ENCODE peak calls at places on chromosomes 2 and 18, in ten cellular contexts. One of them, this sample, is unnamed.

GRCh38 chr2:164976301-164976700 is 21.0 kb upstream of the SLC38A11 start:
- DNase-seq in heart right ventricle: no peak
- DNase-seq in neuronal stem cell: no peak
- DNase-seq in SJSA1: no peak
- DNase-seq in lung: no peak
- DNase-seq in vagina: no peak
- DNase-seq in K562: no peak
- DNase-seq in PC-3: no peak
- DNase-seq in heart left ventricle: no peak
- DNase-seq in tibial artery: no peak
- DNase-seq in this sample: no peak

GRCh38 chr18:2920546-2921343 is 73.9 kb downstream of the EMILIN2 start:
- DNase-seq in heart right ventricle: no peak
- DNase-seq in neuronal stem cell: no peak
- DNase-seq in SJSA1: no peak
- DNase-seq in lung: peak; percentile 18
- DNase-seq in vagina: peak; percentile 72
- DNase-seq in K562: no peak
- DNase-seq in PC-3: no peak
- DNase-seq in heart left ventricle: no peak
- DNase-seq in tibial artery: no peak
- DNase-seq in this sample: no peak

GRCh38 chr2:232420463-232421188 is 14.0 kb downstream of the ALPG start:
- DNase-seq in heart right ventricle: no peak
- DNase-seq in neuronal stem cell: no peak
- DNase-seq in SJSA1: no peak
- DNase-seq in lung: no peak
- DNase-seq in vagina: no peak
- DNase-seq in K562: no peak
- DNase-seq in PC-3: peak; percentile 54
- DNase-seq in heart left ventricle: no peak
- DNase-seq in tibial artery: no peak
- DNase-seq in this sample: peak; percentile 70

GRCh38 chr2:111032721-111033532 is 87.8 kb upstream of the BCL2L11 start:
- DNase-seq in heart right ventricle: no peak
- DNase-seq in neuronal stem cell: no peak
- DNase-seq in SJSA1: no peak
- DNase-seq in lung: no peak
- DNase-seq in vagina: no peak
- DNase-seq in K562: no peak
- DNase-seq in PC-3: peak; percentile 90
- DNase-seq in heart left ventricle: no peak
- DNase-seq in tibial artery: no peak
- DNase-seq in this sample: peak; percentile 69

GRCh38 chr18:44759925-44760342 is 79.2 kb downstream of the SETBP1 start:
- DNase-seq in heart right ventricle: no peak
- DNase-seq in neuronal stem cell: no peak
- DNase-seq in SJSA1: no peak
- DNase-seq in lung: no peak
- DNase-seq in vagina: no peak
- DNase-seq in K562: no peak
- DNase-seq in PC-3: no peak
- DNase-seq in heart left ventricle: no peak
- DNase-seq in tibial artery: no peak
- DNase-seq in this sample: no peak

GRCh38 chr2:133448195-133448594 is 120.1 kb downstream of the NCKAP5 start:
- DNase-seq in heart right ventricle: no peak
- DNase-seq in neuronal stem cell: no peak
- DNase-seq in SJSA1: no peak
- DNase-seq in lung: no peak
- DNase-seq in vagina: no peak
- DNase-seq in K562: no peak
- DNase-seq in PC-3: no peak
- DNase-seq in heart left ventricle: no peak
- DNase-seq in tibial artery: no peak
- DNase-seq in this sample: no peak

GRCh38 chr18:65459741-65460140 is 291.1 kb upstream of the CDH7 start:
- DNase-seq in heart right ventricle: no peak
- DNase-seq in neuronal stem cell: no peak
- DNase-seq in SJSA1: no peak
- DNase-seq in lung: no peak
- DNase-seq in vagina: no peak
- DNase-seq in K562: no peak
- DNase-seq in PC-3: no peak
- DNase-seq in heart left ventricle: no peak
- DNase-seq in tibial artery: no peak
- DNase-seq in this sample: no peak

GRCh38 chr2:16281451-16282330 is 341.3 kb downstream of the MYCN start:
- DNase-seq in heart right ventricle: peak; percentile 21
- DNase-seq in neuronal stem cell: no peak
- DNase-seq in SJSA1: no peak
- DNase-seq in lung: no peak
- DNase-seq in vagina: no peak
- DNase-seq in K562: peak; percentile 27
- DNase-seq in PC-3: peak; percentile 27
- DNase-seq in heart left ventricle: no peak
- DNase-seq in tibial artery: no peak
- DNase-seq in this sample: no peak

GRCh38 chr18:3328522-3328921 is 66.6 kb downstream of the MYL12B start:
- DNase-seq in heart right ventricle: no peak
- DNase-seq in neuronal stem cell: no peak
- DNase-seq in SJSA1: no peak
- DNase-seq in lung: no peak
- DNase-seq in vagina: no peak
- DNase-seq in K562: no peak
- DNase-seq in PC-3: no peak
- DNase-seq in heart left ventricle: no peak
- DNase-seq in tibial artery: no peak
- DNase-seq in this sample: no peak

GRCh38 chr2:240623531-240624010 is 1.7 kb upstream of the GPR35 start:
- DNase-seq in heart right ventricle: no peak
- DNase-seq in neuronal stem cell: no peak
- DNase-seq in SJSA1: no peak
- DNase-seq in lung: no peak
- DNase-seq in vagina: no peak
- DNase-seq in K562: no peak
- DNase-seq in PC-3: no peak
- DNase-seq in heart left ventricle: peak; percentile 9
- DNase-seq in tibial artery: peak; percentile 18
- DNase-seq in this sample: no peak

GRCh38 chr2:29290293-29291052 is 175.3 kb downstream of the CLIP4 start:
- DNase-seq in heart right ventricle: no peak
- DNase-seq in neuronal stem cell: no peak
- DNase-seq in SJSA1: no peak
- DNase-seq in lung: no peak
- DNase-seq in vagina: no peak
- DNase-seq in K562: no peak
- DNase-seq in PC-3: no peak
- DNase-seq in heart left ventricle: no peak
- DNase-seq in tibial artery: no peak
- DNase-seq in this sample: no peak

GRCh38 chr2:64344999-64345576 is 108.9 kb upstream of the LGALSL start:
- DNase-seq in heart right ventricle: no peak
- DNase-seq in neuronal stem cell: no peak
- DNase-seq in SJSA1: no peak
- DNase-seq in lung: no peak
- DNase-seq in vagina: no peak
- DNase-seq in K562: no peak
- DNase-seq in PC-3: no peak
- DNase-seq in heart left ventricle: no peak
- DNase-seq in tibial artery: no peak
- DNase-seq in this sample: no peak

GRCh38 chr2:10043906-10044601 is 704 bp downstream of the KLF11 start:
- DNase-seq in heart right ventricle: peak; percentile 99
- DNase-seq in neuronal stem cell: peak; percentile 59
- DNase-seq in SJSA1: peak; percentile 79
- DNase-seq in lung: peak; percentile 95
- DNase-seq in vagina: peak; percentile 96
- DNase-seq in K562: peak; percentile 92
- DNase-seq in PC-3: peak; percentile 94
- DNase-seq in heart left ventricle: peak; percentile 99
- DNase-seq in tibial artery: peak; percentile 97
- DNase-seq in this sample: peak; percentile 84
- H3K4me1 ChIP-seq in heart right ventricle: peaks cover 86% of the 10 kb centered on the region
- H3K4me1 ChIP-seq in neuronal stem cell: peaks cover 3% of the 10 kb centered on the region
- H3K4me1 ChIP-seq in SJSA1: peaks cover 16% of the 10 kb centered on the region
- H3K4me1 ChIP-seq in lung: peaks cover 11% of the 10 kb centered on the region
- H3K4me1 ChIP-seq in vagina: peaks cover 76% of the 10 kb centered on the region
- H3K4me1 ChIP-seq in K562: peaks cover 59% of the 10 kb centered on the region
- H3K4me1 ChIP-seq in PC-3: peaks cover 5% of the 10 kb centered on the region
- H3K4me1 ChIP-seq in heart left ventricle: peaks cover 72% of the 10 kb centered on the region
- H3K4me1 ChIP-seq in tibial artery: peaks cover 43% of the 10 kb centered on the region
- H3K4me1 ChIP-seq in this sample: peaks cover 5% of the 10 kb centered on the region

GRCh38 chr2:71783815-71784214 is 330.5 kb downstream of the DYSF start:
- DNase-seq in heart right ventricle: no peak
- DNase-seq in neuronal stem cell: no peak
- DNase-seq in SJSA1: no peak
- DNase-seq in lung: peak; percentile 11
- DNase-seq in vagina: no peak
- DNase-seq in K562: no peak
- DNase-seq in PC-3: no peak
- DNase-seq in heart left ventricle: no peak
- DNase-seq in tibial artery: no peak
- DNase-seq in this sample: no peak
- H3K4me3 ChIP-seq in heart right ventricle: no peak overlapping the region
- H3K4me3 ChIP-seq in neuronal stem cell: no peak overlapping the region
- H3K4me3 ChIP-seq in SJSA1: no peak overlapping the region
- H3K4me3 ChIP-seq in lung: no peak overlapping the region
- H3K4me3 ChIP-seq in vagina: no peak overlapping the region
- H3K4me3 ChIP-seq in K562: no peak overlapping the region
- H3K4me3 ChIP-seq in PC-3: no peak overlapping the region
- H3K4me3 ChIP-seq in heart left ventricle: no peak overlapping the region
- H3K4me3 ChIP-seq in tibial artery: no peak overlapping the region
- H3K4me3 ChIP-seq in this sample: no peak overlapping the region

DNA sequence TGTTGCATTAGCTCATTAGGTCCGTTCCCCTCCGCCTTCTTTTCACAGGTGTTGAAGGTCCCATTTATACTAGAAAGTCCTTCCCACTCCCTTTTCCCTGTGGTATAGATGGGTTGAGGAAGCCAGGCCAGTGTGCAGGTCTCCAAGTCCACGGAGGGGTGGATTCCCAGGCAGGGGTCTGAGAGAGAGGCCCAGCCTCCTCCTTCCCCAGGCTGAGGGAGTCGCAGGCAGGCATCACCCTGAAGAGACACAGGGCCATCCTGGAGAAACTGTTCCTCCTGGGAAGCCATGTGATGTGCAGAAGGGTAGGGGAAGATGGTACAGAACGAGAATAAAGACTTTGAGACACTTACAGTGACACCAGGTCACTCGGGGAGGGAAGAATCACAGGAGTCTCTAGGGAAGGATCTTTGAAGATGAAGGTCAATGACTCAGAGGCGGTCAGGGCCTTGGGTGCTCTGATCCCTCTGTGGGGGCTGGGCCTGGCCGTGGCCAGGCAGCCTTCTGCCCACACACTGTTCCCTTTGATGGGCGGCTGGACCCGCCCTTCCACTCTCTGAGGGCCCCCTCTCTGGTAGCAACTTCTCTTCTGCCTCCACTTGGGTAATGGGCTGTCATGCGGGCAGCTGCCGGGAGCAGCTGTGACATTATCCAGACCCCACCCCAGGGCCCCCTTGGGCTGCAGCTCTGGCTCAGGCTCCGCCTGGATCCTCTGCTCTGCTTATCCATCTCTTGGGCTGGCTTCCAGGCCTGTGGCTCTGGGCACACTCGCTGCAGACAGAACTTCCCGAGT is 45.1 kb downstream of the RHOB start:
- DNase-seq in heart right ventricle: peak; percentile 33
- DNase-seq in neuronal stem cell: no peak
- DNase-seq in SJSA1: no peak
- DNase-seq in lung: no peak
- DNase-seq in vagina: no peak
- DNase-seq in K562: peak; percentile 41
- DNase-seq in PC-3: no peak
- DNase-seq in heart left ventricle: peak; percentile 61
- DNase-seq in tibial artery: no peak
- DNase-seq in this sample: no peak
- H3K4me1 ChIP-seq in heart right ventricle: peaks cover 33% of the 10 kb centered on the region
- H3K4me1 ChIP-seq in neuronal stem cell: peaks cover 36% of the 10 kb centered on the region
- H3K4me1 ChIP-seq in SJSA1: peaks cover 56% of the 10 kb centered on the region
- H3K4me1 ChIP-seq in lung: peaks cover 4% of the 10 kb centered on the region
- H3K4me1 ChIP-seq in vagina: peaks cover 18% of the 10 kb centered on the region
- H3K4me1 ChIP-seq in K562: peaks cover 5% of the 10 kb centered on the region
- H3K4me1 ChIP-seq in PC-3: peaks cover 16% of the 10 kb centered on the region
- H3K4me1 ChIP-seq in heart left ventricle: peaks cover 18% of the 10 kb centered on the region
- H3K4me1 ChIP-seq in tibial artery: no peaks in the 10 kb centered on the region
- H3K4me1 ChIP-seq in this sample: peaks cover 60% of the 10 kb centered on the region

GRCh38 chr2:45651415-45652089 is at the start of gene PRKCE:
- DNase-seq in heart right ventricle: peak; percentile 74
- DNase-seq in neuronal stem cell: no peak
- DNase-seq in SJSA1: peak; percentile 52
- DNase-seq in lung: peak; percentile 69
- DNase-seq in vagina: no peak
- DNase-seq in K562: no peak
- DNase-seq in PC-3: peak; percentile 47
- DNase-seq in heart left ventricle: peak; percentile 76
- DNase-seq in tibial artery: peak; percentile 73
- DNase-seq in this sample: peak; percentile 38

GRCh38 chr2:45652090-45653050 is 895 bp downstream of the PRKCE start:
- DNase-seq in heart right ventricle: peak; percentile 41
- DNase-seq in neuronal stem cell: no peak
- DNase-seq in SJSA1: peak; percentile 38
- DNase-seq in lung: peak; percentile 36
- DNase-seq in vagina: no peak
- DNase-seq in K562: no peak
- DNase-seq in PC-3: peak; percentile 36
- DNase-seq in heart left ventricle: peak; percentile 72
- DNase-seq in tibial artery: peak; percentile 56
- DNase-seq in this sample: peak; percentile 50

GRCh38 chr2:45653125-45653524 is 1.6 kb downstream of the PRKCE start:
- DNase-seq in heart right ventricle: no peak
- DNase-seq in neuronal stem cell: no peak
- DNase-seq in SJSA1: no peak
- DNase-seq in lung: no peak
- DNase-seq in vagina: no peak
- DNase-seq in K562: no peak
- DNase-seq in PC-3: no peak
- DNase-seq in heart left ventricle: no peak
- DNase-seq in tibial artery: no peak
- DNase-seq in this sample: no peak

GRCh38 chr2:45653584-45653983 is 2.1 kb downstream of the PRKCE start:
- DNase-seq in heart right ventricle: no peak
- DNase-seq in neuronal stem cell: no peak
- DNase-seq in SJSA1: no peak
- DNase-seq in lung: no peak
- DNase-seq in vagina: no peak
- DNase-seq in K562: no peak
- DNase-seq in PC-3: no peak
- DNase-seq in heart left ventricle: no peak
- DNase-seq in tibial artery: no peak
- DNase-seq in this sample: no peak

DNA sequence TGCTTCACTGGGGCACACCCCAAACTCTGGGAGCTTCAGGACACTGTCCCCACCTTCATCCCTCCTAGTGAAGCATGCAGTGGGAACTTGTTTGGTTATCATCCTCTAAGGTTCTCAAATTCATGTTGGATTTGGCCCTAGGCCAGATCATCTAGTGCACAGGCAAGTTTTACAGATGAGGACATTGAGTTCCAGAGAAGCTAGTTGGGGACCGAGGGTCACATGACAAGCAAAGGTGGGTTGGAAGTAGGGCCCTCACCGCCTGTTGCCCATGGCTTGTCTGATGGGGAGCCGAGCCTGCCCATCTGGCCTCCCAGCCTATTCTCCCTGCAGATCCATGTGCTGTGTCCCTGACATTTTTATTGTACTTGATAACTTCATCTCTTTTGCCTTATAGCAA is 2.8 kb downstream of the PRKCE start:
- DNase-seq in heart right ventricle: no peak
- DNase-seq in neuronal stem cell: no peak
- DNase-seq in SJSA1: no peak
- DNase-seq in lung: no peak
- DNase-seq in vagina: no peak
- DNase-seq in K562: no peak
- DNase-seq in PC-3: no peak
- DNase-seq in heart left ventricle: no peak
- DNase-seq in tibial artery: no peak
- DNase-seq in this sample: no peak
- H3K4me3 ChIP-seq in heart right ventricle: no peak overlapping the region
- H3K4me3 ChIP-seq in neuronal stem cell: no peak overlapping the region
- H3K4me3 ChIP-seq in SJSA1: no peak overlapping the region
- H3K4me3 ChIP-seq in lung: no peak overlapping the region
- H3K4me3 ChIP-seq in vagina: no peak overlapping the region
- H3K4me3 ChIP-seq in K562: no peak overlapping the region
- H3K4me3 ChIP-seq in PC-3: no peak overlapping the region
- H3K4me3 ChIP-seq in heart left ventricle: no peak overlapping the region
- H3K4me3 ChIP-seq in tibial artery: no peak overlapping the region
- H3K4me3 ChIP-seq in this sample: no peak overlapping the region

This sample was measured in PC-9.